ENCODE peak calls at places on chromosomes 11 and 22, in six cellular contexts. G, B, N, L, S and C are unnamed samples.

GRCh38 chr11:7906481-7906880 is 24.6 kb downstream of the OR10A6 start:
- DNase-seq in G (no peak), B (no peak), N (no peak), L (no peak), S (no peak), C (no peak)

GRCh38 chr22:50253941-50254340 is 2.9 kb upstream of the HDAC10 start:
- DNase-seq in G (no peak), B (no peak), N (no peak), L (no peak), S (no peak), C (no peak)

GRCh38 chr22:39534591-39535301 is 2.2 kb upstream of the RPS19BP1 start:
- DNase-seq in G (peak), B (peak), N (peak), L (peak), S (peak), C (peak)

GRCh38 chr11:67351275-67352005 is 1.9 kb downstream of the POLD4 start:
- DNase-seq in G (peak), B (peak), N (no peak), L (peak), S (peak), C (peak)

GRCh38 chr11:23973244-23973643 is 523.6 kb upstream of the LUZP2 start:
- DNase-seq in G (no peak), B (no peak), N (no peak), L (no peak), S (no peak), C (no peak)

GRCh38 chr22:38750104-38750503 is 5.7 kb downstream of the SUN2 start:
- DNase-seq in G (no peak), B (no peak), N (no peak), L (no peak), S (no peak), C (no peak)

GRCh38 chr11:112235750-112236390 is 9.6 kb downstream of the PTS start:
- DNase-seq in G (no peak), B (no peak), N (no peak), L (no peak), S (no peak), C (no peak)

GRCh38 chr11:91164452-91164822 is 941.6 kb upstream of the CHORDC1 start:
- DNase-seq in G (no peak), B (no peak), N (no peak), L (no peak), S (no peak), C (peak)

GRCh38 chr11:44565746-44566558 is 489 bp downstream of the CD82 start:
- DNase-seq in G (no peak), B (no peak), N (no peak), L (no peak), S (no peak), C (no peak)

GRCh38 chr22:32538516-32538915 is 63.9 kb downstream of the FBXO7 start:
- DNase-seq in G (no peak), B (no peak), N (no peak), L (no peak), S (no peak), C (no peak)

GRCh38 chr11:78083036-78083435 is 3.4 kb upstream of the NDUFC2 start:
- DNase-seq in G (no peak), B (no peak), N (no peak), L (no peak), S (no peak), C (no peak)

GRCh38 chr22:42695294-42695693 is 25.4 kb downstream of the A4GALT start:
- DNase-seq in G (no peak), B (no peak), N (no peak), L (no peak), S (no peak), C (no peak)

GRCh38 chr11:113163291-113164030 is 150.9 kb upstream of the TTC12 start:
- DNase-seq in G (no peak), B (no peak), N (no peak), L (no peak), S (no peak), C (peak)

GRCh38 chr22:26648761-26649363 is 8.5 kb upstream of the MIAT start:
- DNase-seq in G (no peak), B (peak), N (no peak), L (no peak), S (no peak), C (no peak)

GRCh38 chr22:38758276-38758945 is 2.6 kb upstream of the SUN2 start:
- DNase-seq in G (no peak), B (no peak), N (no peak), L (no peak), S (peak), C (no peak)

GRCh38 chr11:79461144-79461543 is 20.3 kb upstream of the TENM4 start:
- DNase-seq in G (peak), B (peak), N (no peak), L (peak), S (no peak), C (peak)

GRCh38 chr11:28303477-28304191 is 195.4 kb downstream of the METTL15 start:
- DNase-seq in G (no peak), B (no peak), N (no peak), L (peak), S (no peak), C (peak)

GRCh38 chr22:23548501-23549197 is 31.4 kb downstream of the IGLL1 start:
- DNase-seq in G (no peak), B (no peak), N (no peak), L (no peak), S (no peak), C (no peak)

GRCh38 chr22:23562186-23562585 is 17.9 kb downstream of the IGLL1 start:
- DNase-seq in G (no peak), B (no peak), N (no peak), L (no peak), S (no peak), C (no peak)

GRCh38 chr11:34891611-34892010 is 24.6 kb downstream of the APIP start:
- DNase-seq in G (no peak), B (no peak), N (no peak), L (no peak), S (no peak), C (no peak)

GRCh38 chr11:32437406-32438345 is 2.3 kb upstream of the WT1 start:
- DNase-seq in G (no peak), B (no peak), N (no peak), L (no peak), S (no peak), C (no peak)

GRCh38 chr22:49290286-49290685 is 537.4 kb downstream of the BRD1 start:
- DNase-seq in G (no peak), B (no peak), N (no peak), L (no peak), S (no peak), C (no peak)

GRCh38 chr11:114416441-114416928 is 16.0 kb downstream of the RBM7 start:
- DNase-seq in G (no peak), B (no peak), N (no peak), L (peak), S (no peak), C (peak)

GRCh38 chr22:46381142-46381541 is 45.6 kb downstream of the TRMU start:
- DNase-seq in G (no peak), B (no peak), N (no peak), L (peak), S (no peak), C (no peak)

GRCh38 chr11:77035580-77035979 is 1.4 kb downstream of the B3GNT6 start:
- DNase-seq in G (no peak), B (no peak), N (no peak), L (no peak), S (no peak), C (no peak)

GRCh38 chr11:85661972-85662664 is 2.8 kb downstream of the CREBZF start:
- DNase-seq in G (no peak), B (no peak), N (no peak), L (peak), S (no peak), C (no peak)